ENCODE peak calls at places on chromosomes 3 and 15, in four cellular contexts. B is SK-N-SH, T is K562, G is H1. U is an unnamed sample.

GRCh38 chr3:105999856-106000255 is 131.0 kb upstream of the CBLB start:
- DNase-seq in B (no peak), T (peak), G (no peak), U (no peak)

GRCh38 chr3:53794597-53794996 is 51.6 kb downstream of the CHDH start:
- DNase-seq in B (no peak), T (no peak), G (no peak), U (no peak)

GRCh38 chr3:73509812-73510211 is 114.9 kb downstream of the PDZRN3 start:
- DNase-seq in B (no peak), T (no peak), G (no peak), U (no peak)

GRCh38 chr15:23420806-23421575 is 26.1 kb downstream of the GOLGA6L2 start:
- DNase-seq in B (no peak), T (no peak), G (no peak), U (no peak)

GRCh38 chr3:170699158-170700053 is 113.5 kb upstream of the SLC7A14 start:
- DNase-seq in B (no peak), T (peak), G (no peak), U (no peak)

GRCh38 chr3:145698252-145698651 is 462.7 kb downstream of the PLOD2 start:
- DNase-seq in B (no peak), T (no peak), G (no peak), U (no peak)

GRCh38 chr15:77412972-77413371 is 6.9 kb downstream of the PEAK1 start:
- DNase-seq in B (no peak), T (no peak), G (no peak), U (no peak)

GRCh38 chr15:89341316-89342005 is 6.8 kb upstream of the POLG start:
- DNase-seq in B (no peak), T (no peak), G (no peak), U (no peak)

GRCh38 chr15:75449585-75450306 is 1.7 kb downstream of the SIN3A start:
- DNase-seq in B (no peak), T (no peak), G (no peak), U (no peak)

GRCh38 chr3:187169231-187169960 is 27.9 kb upstream of the RTP1 start:
- DNase-seq in B (no peak), T (no peak), G (no peak), U (no peak)

GRCh38 chr3:132545471-132545870 is 51.6 kb upstream of the ACKR4 start:
- DNase-seq in B (no peak), T (no peak), G (no peak), U (no peak)

GRCh38 chr3:132464066-132464465 is 46.8 kb downstream of the DNAJC13 start:
- DNase-seq in B (no peak), T (no peak), G (no peak), U (no peak)

GRCh38 chr3:42495393-42495792 is 7.0 kb upstream of the VIPR1 start:
- DNase-seq in B (no peak), T (no peak), G (no peak), U (no peak)

GRCh38 chr15:36877796-36878744 is 222.3 kb downstream of the MEIS2 start:
- DNase-seq in B (no peak), T (no peak), G (no peak), U (no peak)

GRCh38 chr15:89385596-89386242 is 51.1 kb upstream of the POLG start:
- DNase-seq in B (no peak), T (no peak), G (no peak), U (no peak)

GRCh38 chr3:194255252-194256039 is 95.7 kb downstream of the CPN2 start:
- DNase-seq in B (peak), T (peak), G (no peak), U (no peak)

GRCh38 chr3:115855911-115856310 is 232.6 kb downstream of the GAP43 start:
- DNase-seq in B (no peak), T (no peak), G (no peak), U (no peak)

GRCh38 chr15:61681038-61681418 is 379.2 kb downstream of the VPS13C start:
- DNase-seq in B (no peak), T (no peak), G (no peak), U (no peak)

GRCh38 chr3:129224984-129225393 is 24.4 kb upstream of the COPG1 start:
- DNase-seq in B (peak), T (no peak), G (no peak), U (no peak)

GRCh38 chr3:183430325-183430957 is 2.0 kb upstream of the MCF2L2 start:
- DNase-seq in B (no peak), T (no peak), G (no peak), U (no peak)

GRCh38 chr3:101279765-101280385 is 40.5 kb downstream of the IMPG2 start:
- DNase-seq in B (no peak), T (no peak), G (no peak), U (no peak)

GRCh38 chr3:169390310-169390731 is 273.2 kb downstream of the MECOM start:
- DNase-seq in B (no peak), T (no peak), G (no peak), U (no peak)

GRCh38 chr15:89138999-89139612 is 50.9 kb downstream of the ABHD2 start:
- DNase-seq in B (no peak), T (no peak), G (no peak), U (no peak)

GRCh38 chr3:123344175-123344908 is 104.5 kb downstream of the ADCY5 start:
- DNase-seq in B (no peak), T (peak), G (no peak), U (no peak)

GRCh38 chr3:131549340-131549739 is 46.6 kb upstream of the MRPL3 start:
- DNase-seq in B (no peak), T (peak), G (no peak), U (no peak)

DNA sequence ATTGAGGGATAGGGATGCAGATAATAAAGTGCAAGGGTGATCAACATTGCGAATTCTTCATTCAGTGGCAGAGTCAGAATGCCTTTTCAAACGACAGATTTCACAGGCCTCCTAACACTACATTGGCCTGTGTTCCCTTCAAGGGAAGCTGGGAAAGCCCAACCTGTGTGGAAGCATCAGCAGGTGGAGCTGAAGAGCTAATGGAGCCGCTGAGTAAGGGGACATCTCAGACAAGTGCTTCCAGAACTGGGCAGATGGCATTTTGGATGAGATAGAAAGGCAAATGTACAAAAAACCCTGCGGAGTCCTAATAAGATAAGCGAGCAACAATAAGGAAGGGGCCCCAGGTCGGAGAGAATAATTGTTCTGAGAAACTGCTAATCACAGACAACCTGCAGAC is 8.5 kb upstream of the SLC24A5 start:
- DNase-seq in B (peak), T (no peak), G (peak), U (peak)
- TF ChIP-seq TEAD4 in B (no peak), T (no peak), G (no peak), U (no peak)

GRCh38 chr15:25251700-25252390 is 187.0 kb downstream of the UBE3A start:
- DNase-seq in B (no peak), T (no peak), G (no peak), U (peak)
- TF ChIP-seq TEAD4 in B (no peak), T (no peak), G (no peak), U (no peak)

GRCh38 chr3:64645236-64645635 is 42.6 kb downstream of the ADAMTS9 start:
- DNase-seq in B (no peak), T (no peak), G (no peak), U (no peak)
- TF ChIP-seq TEAD4 in B (no peak), T (no peak), G (no peak), U (no peak)

GRCh38 chr3:177602601-177603136 is 405.4 kb upstream of the TBL1XR1 start:
- DNase-seq in B (no peak), T (peak), G (no peak), U (no peak)
- TF ChIP-seq TEAD4 in B (no peak), T (no peak), G (no peak), U (no peak)

GRCh38 chr15:43277231-43277823 is 10.6 kb upstream of the TGM5 start:
- DNase-seq in B (no peak), T (no peak), G (no peak), U (no peak)

GRCh38 chr15:43277901-43278300 is 11.2 kb upstream of the TGM5 start:
- DNase-seq in B (no peak), T (no peak), G (no peak), U (no peak)

GRCh38 chr15:43279496-43279895 is 12.8 kb upstream of the TGM5 start:
- DNase-seq in B (no peak), T (no peak), G (no peak), U (no peak)

GRCh38 chr15:43280996-43281395 is 14.3 kb upstream of the TGM5 start:
- DNase-seq in B (no peak), T (no peak), G (no peak), U (no peak)

GRCh38 chr15:43278869-43279268 is 12.1 kb upstream of the TGM5 start:
- DNase-seq in B (no peak), T (no peak), G (no peak), U (no peak)
- TF ChIP-seq TEAD4 in B (no peak), T (no peak), G (no peak), U (no peak)

GRCh38 chr3:38003371-38003816 is 12.8 kb downstream of the VILL start:
- DNase-seq in B (peak), T (peak), G (no peak), U (peak)
- TF ChIP-seq TEAD4 in B (no peak), T (no peak), G (no peak), U (no peak)

GRCh38 chr3:195748661-195749060 is 27.9 kb downstream of the MUC20 start:
- DNase-seq in B (peak), T (no peak), G (no peak), U (no peak)
- TF ChIP-seq TEAD4 in B (no peak), T (no peak), G (no peak), U (no peak)

U was measured in WTC11.